ENCODE peak calls at places on chromosomes 16 and 17, in six cellular contexts. L, O, J, V, K and G are unnamed samples.

GRCh38 chr17:82031885-82032627 is 578 bp downstream of the RAC3 start:
- DNase-seq in K (no peak), V (peak), L (no peak), O (no peak), J (no peak), G (peak)

GRCh38 chr17:50218071-50218759 is 16.8 kb upstream of the COL1A1 start:
- DNase-seq in L (no peak), O (no peak), V (no peak), J (no peak), K (no peak), G (no peak)

GRCh38 chr17:2075336-2076056 is 20.6 kb downstream of the HIC1 start:
- DNase-seq in O (no peak), V (no peak), L (no peak), J (no peak), K (no peak), G (peak)

GRCh38 chr17:45149669-45150603 is 1.7 kb downstream of the HEXIM1 start:
- DNase-seq in J (peak), K (no peak), L (no peak), V (no peak), O (peak), G (peak)

GRCh38 chr16:28930652-28931051 is 1.1 kb upstream of the CD19 start:
- DNase-seq in K (peak), O (no peak), L (no peak), J (no peak), V (no peak), G (peak)

GRCh38 chr17:50257574-50258224 is 16.6 kb upstream of the TMEM92 start:
- DNase-seq in L (no peak), O (no peak), J (no peak), V (peak), K (no peak), G (no peak)

GRCh38 chr17:78970834-78971763 is 8.6 kb downstream of the LGALS3BP start:
- DNase-seq in O (peak), L (peak), K (no peak), J (peak), V (peak), G (peak)

GRCh38 chr16:20515580-20516179 is 60.5 kb downstream of the ACSM2B start:
- DNase-seq in J (no peak), L (peak), K (no peak), O (no peak), V (no peak), G (no peak)

GRCh38 chr16:29911676-29912010 is 11.4 kb downstream of the ASPHD1 start:
- DNase-seq in J (no peak), O (no peak), V (no peak), L (no peak), K (no peak), G (no peak)

GRCh38 chr17:77316191-77316641 is 175.4 kb downstream of the SEC14L1 start:
- DNase-seq in L (no peak), J (no peak), O (peak), V (no peak), K (no peak), G (no peak)

GRCh38 chr17:16407911-16408588 is 7.3 kb upstream of the TRPV2 start:
- DNase-seq in V (peak), L (peak), K (peak), J (peak), O (peak), G (no peak)

GRCh38 chr16:79509221-79509631 is 91.3 kb downstream of the MAF start:
- DNase-seq in V (no peak), L (no peak), K (no peak), J (no peak), O (no peak), G (no peak)

GRCh38 chr16:67718668-67719047 is 458 bp downstream of the GFOD2 start:
- DNase-seq in V (no peak), O (no peak), J (peak), K (no peak), L (no peak), G (peak)

GRCh38 chr16:23482778-23483177 is 27.5 kb downstream of the GGA2 start:
- DNase-seq in L (no peak), J (no peak), V (no peak), O (no peak), K (no peak), G (no peak)

GRCh38 chr17:77999413-78000173 is 41.1 kb downstream of the TNRC6C start:
- DNase-seq in L (peak), K (no peak), O (no peak), J (peak), V (no peak), G (peak)

GRCh38 chr17:10875411-10875810 is 37.5 kb upstream of the PIRT start:
- DNase-seq in L (no peak), K (no peak), O (peak), V (peak), J (no peak), G (peak)

GRCh38 chr17:72222571-72222970 is 101.8 kb downstream of the SOX9 start:
- DNase-seq in J (no peak), O (no peak), L (no peak), V (no peak), K (no peak), G (no peak)

GRCh38 chr17:2034806-2035548 is 5.0 kb downstream of the DPH1 start:
- DNase-seq in K (no peak), V (no peak), L (no peak), J (no peak), O (no peak), G (no peak)

GRCh38 chr17:74245145-74245817 is 28.8 kb upstream of the DNAI2 start:
- DNase-seq in V (no peak), J (no peak), O (no peak), K (no peak), L (no peak), G (no peak)

GRCh38 chr17:4856271-4856936 is 23.3 kb downstream of the MINK1 start:
- DNase-seq in V (peak), O (no peak), L (no peak), J (peak), K (no peak), G (no peak)

GRCh38 chr16:11734025-11734652 is 8.5 kb downstream of the TXNDC11 start:
- DNase-seq in K (no peak), L (no peak), O (no peak), J (no peak), V (peak), G (no peak)

GRCh38 chr17:30148376-30148775 is 31.8 kb downstream of the NSRP1 start:
- DNase-seq in V (peak), J (no peak), K (no peak), O (no peak), L (no peak), G (no peak)

GRCh38 chr17:19554393-19554792 is 20.7 kb downstream of the SLC47A1 start:
- DNase-seq in V (no peak), K (no peak), J (peak), O (no peak), L (peak), G (no peak)

GRCh38 chr16:84825896-84826557 is 6.2 kb downstream of the CRISPLD2 start:
- DNase-seq in K (no peak), V (no peak), L (no peak), O (no peak), J (no peak), G (no peak)

GRCh38 chr17:68346448-68346847 is 55.2 kb downstream of the ARSG start:
- DNase-seq in V (no peak), L (no peak), O (no peak), J (no peak), K (peak), G (peak)

GRCh38 chr16:3652373-3653037 is 2.0 kb upstream of the DNASE1 start:
- DNase-seq in L (peak), K (no peak), J (no peak), V (no peak), O (no peak), G (no peak)

GRCh38 chr17:41705271-41705991 is 6.7 kb upstream of the GAST start:
- DNase-seq in O (no peak), J (peak), V (no peak), K (no peak), L (peak), G (no peak)

GRCh38 chr16:48503779-48504178 is 106.2 kb downstream of the N4BP1 start:
- DNase-seq in J (no peak), L (no peak), V (no peak), K (no peak), O (no peak), G (no peak)

GRCh38 chr16:1788708-1789100 is 4.8 kb downstream of the IGFALS start:
- DNase-seq in V (no peak), L (no peak), K (no peak), J (no peak), O (no peak), G (no peak)

GRCh38 chr17:3002538-3003301 is 60.7 kb downstream of the OR1D5 start:
- DNase-seq in O (no peak), V (no peak), J (no peak), L (no peak), K (peak), G (peak)

GRCh38 chr17:51455931-51456330 is 195.6 kb downstream of the UTP18 start:
- DNase-seq in K (no peak), V (no peak), J (no peak), O (no peak), L (no peak), G (no peak)

GRCh38 chr17:57707892-57708291 is 37.2 kb downstream of the CCDC182 start:
- DNase-seq in K (no peak), O (no peak), J (no peak), L (no peak), V (no peak), G (no peak)
- TF ChIP-seq MYC in K (no peak), O (no peak), J (no peak), L (no peak), V (no peak), G (no peak)

DNA sequence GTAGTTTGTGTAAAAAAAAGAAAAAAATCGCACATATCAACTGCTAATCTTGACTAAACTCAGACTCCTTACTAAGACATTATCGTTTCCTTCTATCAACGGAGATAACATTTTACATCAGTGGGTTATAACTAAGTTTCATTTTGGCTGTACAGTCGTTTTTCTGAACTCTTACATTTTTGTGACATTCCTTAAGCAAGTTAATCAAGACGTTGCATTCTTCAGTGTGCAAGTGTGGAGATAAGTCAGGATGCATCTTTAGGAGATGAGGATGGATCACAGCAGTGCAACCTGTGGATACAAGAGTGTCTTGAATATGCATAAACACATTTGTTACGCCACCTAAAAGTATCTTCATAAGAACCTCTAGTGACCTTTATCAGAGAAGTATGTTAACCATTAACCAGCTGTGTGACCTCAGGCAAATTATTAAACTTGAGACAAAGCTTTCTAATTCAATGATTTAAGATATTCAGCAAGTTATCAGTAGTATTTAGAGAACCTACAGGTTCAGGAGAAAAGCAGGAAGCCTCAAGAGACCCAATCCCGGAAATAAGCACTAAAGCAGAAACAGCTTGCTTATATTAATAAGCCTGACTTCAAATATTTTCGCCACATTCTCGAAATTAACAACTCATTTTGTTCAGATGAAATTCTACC is 9.4 kb downstream of the CMC2 start:
- DNase-seq in L (peak), O (peak), K (peak), J (peak), V (no peak), G (no peak)
- H3K4me3 ChIP-seq in L (peak), O (peak), K (peak), J (peak), V (no peak), G (no peak)

GRCh38 chr17:9237661-9238301 is 216.5 kb downstream of the NTN1 start:
- DNase-seq in V (no peak), L (peak), J (no peak), O (no peak), K (no peak), G (peak)
- TF ChIP-seq MYC in V (no peak), L (no peak), J (no peak), O (no peak), K (no peak), G (no peak)

DNA sequence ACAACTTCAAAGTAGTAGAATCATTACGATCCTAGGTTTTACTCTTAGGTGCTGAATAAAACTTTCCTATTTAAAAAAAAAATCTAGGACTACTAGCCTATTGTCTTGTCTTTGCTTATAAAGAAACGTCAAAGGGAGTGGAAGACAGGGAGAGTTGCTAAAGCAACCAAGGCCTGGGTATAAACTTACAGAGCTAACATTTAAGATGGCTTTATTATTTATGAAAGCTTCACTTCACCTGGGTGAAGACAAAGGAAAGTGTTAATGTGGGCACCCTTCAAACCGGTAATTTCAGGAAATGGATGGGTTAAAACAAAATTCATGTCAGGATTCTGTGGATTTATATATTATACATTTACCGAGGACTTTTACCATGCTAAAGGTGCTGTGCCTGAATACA is 2.5 kb downstream of the DUSP14 start:
- DNase-seq in L (no peak), V (no peak), K (no peak), J (peak), O (no peak), G (no peak)
- H3K4me3 ChIP-seq in L (peak), V (peak), K (no peak), J (no peak), O (no peak), G (peak)

GRCh38 chr16:49601541-49601940 is 227.9 kb downstream of the C16orf78 start:
- DNase-seq in O (no peak), J (no peak), K (no peak), L (peak), V (no peak), G (no peak)
- TF ChIP-seq MYC in O (no peak), J (no peak), K (no peak), L (no peak), V (no peak), G (no peak)

DNA sequence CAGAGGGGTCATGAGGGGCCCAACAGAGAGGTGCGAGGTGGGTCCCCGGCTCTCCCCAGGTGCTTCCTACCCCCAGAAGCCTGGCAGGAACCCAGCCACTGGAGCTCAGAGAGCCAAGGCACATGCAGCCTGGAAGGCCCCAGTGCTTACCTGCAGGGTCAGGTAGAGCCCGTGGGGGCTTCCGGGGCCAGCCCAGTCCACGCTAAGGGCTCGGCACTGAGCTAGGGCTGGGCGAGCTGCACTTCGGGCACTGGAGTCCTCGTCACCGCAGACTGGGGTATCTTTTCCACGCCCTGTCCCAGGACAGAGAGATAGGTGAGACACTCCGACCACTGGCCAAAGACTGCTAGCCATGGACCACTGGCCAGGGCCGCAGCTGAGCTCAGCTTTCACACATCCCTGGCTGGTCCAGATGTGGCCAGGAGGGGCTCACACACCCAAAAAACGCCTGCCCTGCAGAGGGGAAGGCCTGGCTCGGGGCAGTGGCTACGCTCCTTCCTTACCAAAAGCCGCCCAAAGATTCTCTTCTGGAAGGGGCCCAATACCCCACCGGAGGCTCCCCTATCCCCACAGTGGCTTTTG is 7.4 kb downstream of the KIFC3 start:
- DNase-seq in J (no peak), V (no peak), O (no peak), L (no peak), K (no peak), G (no peak)
- H3K4me3 ChIP-seq in J (no peak), V (no peak), O (peak), L (no peak), K (no peak), G (no peak)

DNA sequence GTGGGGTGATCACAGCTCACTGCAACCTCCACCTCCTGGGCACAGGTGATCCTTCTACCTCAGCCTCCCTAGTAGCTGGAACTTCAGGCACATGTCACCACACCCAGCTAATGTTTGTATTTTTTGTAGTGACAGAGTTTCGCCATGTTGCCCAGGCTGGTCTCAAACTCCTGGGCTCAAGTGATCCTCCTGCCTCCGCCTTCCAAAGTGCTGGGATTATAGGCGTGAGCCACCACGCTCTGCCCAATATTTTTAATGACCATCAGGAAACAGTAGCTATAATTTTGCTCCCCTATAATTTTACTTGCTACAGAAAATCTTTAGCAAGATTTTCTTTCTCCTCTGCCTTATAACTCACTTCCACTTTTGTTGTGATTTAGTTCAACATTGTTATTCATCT is 29.7 kb upstream of the APPBP2 start:
- DNase-seq in O (no peak), J (no peak), L (no peak), K (no peak), V (no peak), G (no peak)
- TF ChIP-seq MYC in O (no peak), J (no peak), L (no peak), K (no peak), V (no peak), G (no peak)

DNA sequence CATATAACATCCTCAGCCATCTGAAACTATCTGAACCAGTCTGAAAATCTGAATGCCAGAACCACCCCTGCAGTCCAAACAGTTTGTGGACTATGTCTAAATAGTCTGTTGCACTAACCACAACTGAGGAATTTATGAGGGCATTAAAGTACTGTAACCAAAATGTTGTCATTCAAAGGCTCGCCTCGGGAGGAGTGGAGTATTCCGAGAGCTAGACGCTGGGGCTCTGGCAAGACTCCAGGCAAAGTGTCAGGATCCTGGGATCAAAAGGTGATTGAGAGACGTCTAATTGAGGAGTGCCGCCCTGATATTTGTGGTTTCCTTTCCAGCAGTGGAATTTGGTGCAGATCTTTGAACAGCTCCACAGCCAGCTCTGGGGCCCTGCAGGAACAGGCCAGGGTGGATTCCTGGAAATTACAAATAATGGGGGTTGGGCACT is 142.9 kb upstream of the MYOCD start:
- DNase-seq in O (peak), V (no peak), J (no peak), K (no peak), L (peak), G (no peak)
- H3K4me3 ChIP-seq in O (peak), V (no peak), J (no peak), K (no peak), L (no peak), G (no peak)